ENCODE peak calls at places on chromosome 21, in nine cellular contexts. One of them, this sample, is unnamed.

GRCh38 chr21:39141502-39141901 is 41.7 kb downstream of the PSMG1 start:
- DNase-seq in BE2C: no peak
- DNase-seq in Peyer's patch: no peak
- DNase-seq in thoracic aorta: no peak
- DNase-seq in right lobe of liver: no peak
- DNase-seq in lower lobe of right lung: no peak
- DNase-seq in fibroblast of lung: peak; percentile 59
- DNase-seq in PC-3: no peak
- DNase-seq in left lung: no peak
- DNase-seq in this sample: no peak

GRCh38 chr21:42508371-42508770 is 5.3 kb upstream of the SLC37A1 start:
- DNase-seq in PC-3: peak; percentile 23
- DNase-seq in right lobe of liver: no peak
- DNase-seq in BE2C: no peak
- DNase-seq in Peyer's patch: no peak
- DNase-seq in left lung: no peak
- DNase-seq in fibroblast of lung: no peak
- DNase-seq in thoracic aorta: no peak
- DNase-seq in lower lobe of right lung: no peak
- DNase-seq in this sample: no peak

GRCh38 chr21:32423846-32424535 is 11.5 kb downstream of the EVA1C start:
- DNase-seq in BE2C: no peak
- DNase-seq in fibroblast of lung: peak; percentile 57
- DNase-seq in lower lobe of right lung: no peak
- DNase-seq in PC-3: peak; percentile 56
- DNase-seq in thoracic aorta: no peak
- DNase-seq in left lung: no peak
- DNase-seq in right lobe of liver: no peak
- DNase-seq in Peyer's patch: no peak
- DNase-seq in this sample: no peak

GRCh38 chr21:37155216-37155615 is 82.2 kb downstream of the TTC3 start:
- DNase-seq in fibroblast of lung: peak; percentile 32
- DNase-seq in BE2C: no peak
- DNase-seq in right lobe of liver: no peak
- DNase-seq in PC-3: peak; percentile 79
- DNase-seq in left lung: no peak
- DNase-seq in lower lobe of right lung: no peak
- DNase-seq in thoracic aorta: no peak
- DNase-seq in Peyer's patch: no peak
- DNase-seq in this sample: no peak

GRCh38 chr21:29315155-29315749 is 16.5 kb downstream of the BACH1 start:
- DNase-seq in right lobe of liver: no peak
- DNase-seq in fibroblast of lung: no peak
- DNase-seq in lower lobe of right lung: no peak
- DNase-seq in BE2C: no peak
- DNase-seq in thoracic aorta: no peak
- DNase-seq in left lung: no peak
- DNase-seq in PC-3: no peak
- DNase-seq in Peyer's patch: no peak
- DNase-seq in this sample: no peak

GRCh38 chr21:41360072-41360821 is 1.6 kb upstream of the MX2 start:
- DNase-seq in BE2C: no peak
- DNase-seq in left lung: no peak
- DNase-seq in Peyer's patch: peak; percentile 89
- DNase-seq in fibroblast of lung: peak; percentile 51
- DNase-seq in thoracic aorta: no peak
- DNase-seq in right lobe of liver: no peak
- DNase-seq in PC-3: peak; percentile 66
- DNase-seq in lower lobe of right lung: no peak
- DNase-seq in this sample: no peak

GRCh38 chr21:16879479-16879878 is 633.4 kb upstream of the CXADR start:
- DNase-seq in thoracic aorta: no peak
- DNase-seq in Peyer's patch: no peak
- DNase-seq in left lung: no peak
- DNase-seq in BE2C: no peak
- DNase-seq in PC-3: no peak
- DNase-seq in right lobe of liver: no peak
- DNase-seq in fibroblast of lung: no peak
- DNase-seq in lower lobe of right lung: no peak
- DNase-seq in this sample: no peak

GRCh38 chr21:46605759-46606426 is 1.0 kb upstream of the S100B start:
- DNase-seq in right lobe of liver: no peak
- DNase-seq in PC-3: no peak
- DNase-seq in Peyer's patch: no peak
- DNase-seq in BE2C: no peak
- DNase-seq in thoracic aorta: no peak
- DNase-seq in lower lobe of right lung: peak; percentile 81
- DNase-seq in fibroblast of lung: no peak
- DNase-seq in left lung: peak; percentile 77
- DNase-seq in this sample: peak; percentile 48

GRCh38 chr21:38272215-38272614 is 15.4 kb downstream of the KCNJ15 start:
- DNase-seq in lower lobe of right lung: no peak
- DNase-seq in Peyer's patch: no peak
- DNase-seq in right lobe of liver: no peak
- DNase-seq in thoracic aorta: no peak
- DNase-seq in BE2C: no peak
- DNase-seq in left lung: no peak
- DNase-seq in PC-3: peak; percentile 31
- DNase-seq in fibroblast of lung: no peak
- DNase-seq in this sample: no peak

GRCh38 chr21:24420694-24421093 is 1186.6 kb downstream of the MRPL39 start:
- DNase-seq in BE2C: no peak
- DNase-seq in Peyer's patch: no peak
- DNase-seq in left lung: no peak
- DNase-seq in fibroblast of lung: no peak
- DNase-seq in thoracic aorta: no peak
- DNase-seq in lower lobe of right lung: no peak
- DNase-seq in PC-3: no peak
- DNase-seq in right lobe of liver: no peak
- DNase-seq in this sample: no peak

GRCh38 chr21:22544747-22545146 is 1546.5 kb downstream of the NCAM2 start:
- DNase-seq in BE2C: no peak
- DNase-seq in lower lobe of right lung: no peak
- DNase-seq in fibroblast of lung: no peak
- DNase-seq in PC-3: no peak
- DNase-seq in thoracic aorta: no peak
- DNase-seq in right lobe of liver: no peak
- DNase-seq in Peyer's patch: no peak
- DNase-seq in left lung: no peak
- DNase-seq in this sample: no peak

GRCh38 chr21:39451332-39452206 is at the start of gene SH3BGR:
- DNase-seq in left lung: peak; percentile 63
- DNase-seq in BE2C: peak; percentile 35
- DNase-seq in fibroblast of lung: peak; percentile 17
- DNase-seq in right lobe of liver: no peak
- DNase-seq in thoracic aorta: peak; percentile 53
- DNase-seq in lower lobe of right lung: peak; percentile 69
- DNase-seq in PC-3: peak; percentile 12
- DNase-seq in Peyer's patch: no peak
- DNase-seq in this sample: no peak

GRCh38 chr21:42237161-42237560 is 18.2 kb downstream of the ABCG1 start:
- DNase-seq in left lung: no peak
- DNase-seq in PC-3: no peak
- DNase-seq in Peyer's patch: no peak
- DNase-seq in thoracic aorta: no peak
- DNase-seq in lower lobe of right lung: no peak
- DNase-seq in fibroblast of lung: no peak
- DNase-seq in right lobe of liver: no peak
- DNase-seq in BE2C: no peak
- DNase-seq in this sample: no peak

GRCh38 chr21:44755227-44755626 is 43.9 kb upstream of the TSPEAR start:
- DNase-seq in thoracic aorta: no peak
- DNase-seq in BE2C: no peak
- DNase-seq in Peyer's patch: no peak
- DNase-seq in PC-3: peak; percentile 59
- DNase-seq in fibroblast of lung: no peak
- DNase-seq in left lung: no peak
- DNase-seq in right lobe of liver: no peak
- DNase-seq in lower lobe of right lung: no peak
- DNase-seq in this sample: no peak
- TF ChIP-seq CTCF in thoracic aorta: no peak
- TF ChIP-seq CTCF in BE2C: no peak
- TF ChIP-seq CTCF in Peyer's patch: no peak
- TF ChIP-seq CTCF in PC-3: peak; percentile 67
- TF ChIP-seq CTCF in fibroblast of lung: peak; percentile 23
- TF ChIP-seq CTCF in left lung: no peak
- TF ChIP-seq CTCF in right lobe of liver: no peak
- TF ChIP-seq CTCF in lower lobe of right lung: no peak
- TF ChIP-seq CTCF in this sample: peak; percentile 33

GRCh38 chr21:35016517-35017188 is 32.4 kb downstream of the RUNX1 start:
- DNase-seq in left lung: no peak
- DNase-seq in lower lobe of right lung: no peak
- DNase-seq in BE2C: no peak
- DNase-seq in fibroblast of lung: no peak
- DNase-seq in right lobe of liver: no peak
- DNase-seq in thoracic aorta: no peak
- DNase-seq in Peyer's patch: no peak
- DNase-seq in PC-3: no peak
- DNase-seq in this sample: no peak

GRCh38 chr21:35014302-35015044 is 34.6 kb downstream of the RUNX1 start:
- DNase-seq in PC-3: peak; percentile 54
- DNase-seq in left lung: no peak
- DNase-seq in lower lobe of right lung: no peak
- DNase-seq in right lobe of liver: no peak
- DNase-seq in thoracic aorta: no peak
- DNase-seq in BE2C: no peak
- DNase-seq in Peyer's patch: no peak
- DNase-seq in fibroblast of lung: no peak
- DNase-seq in this sample: no peak

GRCh38 chr21:35015435-35016024 is 33.6 kb downstream of the RUNX1 start:
- DNase-seq in right lobe of liver: no peak
- DNase-seq in lower lobe of right lung: no peak
- DNase-seq in left lung: no peak
- DNase-seq in thoracic aorta: no peak
- DNase-seq in PC-3: no peak
- DNase-seq in BE2C: no peak
- DNase-seq in fibroblast of lung: no peak
- DNase-seq in Peyer's patch: no peak
- DNase-seq in this sample: no peak

GRCh38 chr21:35017256-35017655 is 31.8 kb downstream of the RUNX1 start:
- DNase-seq in thoracic aorta: no peak
- DNase-seq in lower lobe of right lung: no peak
- DNase-seq in left lung: no peak
- DNase-seq in PC-3: no peak
- DNase-seq in right lobe of liver: no peak
- DNase-seq in BE2C: no peak
- DNase-seq in fibroblast of lung: no peak
- DNase-seq in Peyer's patch: no peak
- DNase-seq in this sample: no peak

GRCh38 chr21:35016071-35016470 is 33.0 kb downstream of the RUNX1 start:
- DNase-seq in PC-3: peak; percentile 46
- DNase-seq in right lobe of liver: no peak
- DNase-seq in left lung: no peak
- DNase-seq in lower lobe of right lung: no peak
- DNase-seq in BE2C: no peak
- DNase-seq in fibroblast of lung: no peak
- DNase-seq in Peyer's patch: no peak
- DNase-seq in thoracic aorta: no peak
- DNase-seq in this sample: no peak
- H3K4me3 ChIP-seq in PC-3: no peak overlapping the region
- H3K4me3 ChIP-seq in right lobe of liver: no peak overlapping the region
- H3K4me3 ChIP-seq in left lung: no peak overlapping the region
- H3K4me3 ChIP-seq in lower lobe of right lung: no peak overlapping the region
- H3K4me3 ChIP-seq in BE2C: no peak overlapping the region
- H3K4me3 ChIP-seq in fibroblast of lung: no peak overlapping the region
- H3K4me3 ChIP-seq in Peyer's patch: no peak overlapping the region
- H3K4me3 ChIP-seq in thoracic aorta: no peak overlapping the region
- H3K4me3 ChIP-seq in this sample: no peak overlapping the region

DNA sequence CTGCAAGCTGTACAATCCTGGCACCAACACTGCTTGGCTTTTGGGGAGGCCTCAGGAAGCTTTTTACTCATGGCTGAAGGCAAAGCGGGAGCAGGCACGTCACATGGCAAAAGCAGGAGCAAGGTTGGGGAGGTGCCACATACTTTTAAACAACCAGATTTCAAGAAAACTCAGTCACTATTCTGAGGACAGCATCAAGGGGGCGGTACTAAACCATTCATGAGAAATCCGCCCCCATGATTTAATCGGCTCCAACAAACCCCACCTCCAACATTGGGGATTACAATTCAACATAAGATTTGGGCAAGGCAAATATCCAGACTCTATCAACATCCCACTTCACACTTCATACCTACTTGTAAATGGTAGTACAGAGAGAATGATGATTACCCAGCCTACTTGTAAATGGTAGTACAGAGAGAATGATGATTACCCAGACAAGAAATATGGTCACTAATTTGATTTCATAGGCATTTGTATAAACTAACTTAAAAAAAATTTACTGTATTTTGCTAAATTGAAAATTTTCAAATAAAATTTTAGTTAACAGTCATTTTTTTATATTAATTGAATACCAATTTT is 24.9 kb downstream of the ATP5PF start:
- DNase-seq in thoracic aorta: no peak
- DNase-seq in PC-3: no peak
- DNase-seq in right lobe of liver: no peak
- DNase-seq in left lung: no peak
- DNase-seq in lower lobe of right lung: no peak
- DNase-seq in Peyer's patch: no peak
- DNase-seq in fibroblast of lung: no peak
- DNase-seq in BE2C: no peak
- DNase-seq in this sample: no peak
- H3K27me3 ChIP-seq in thoracic aorta: no peaks in the 10 kb centered on the region
- H3K27me3 ChIP-seq in PC-3: no peaks in the 10 kb centered on the region
- H3K27me3 ChIP-seq in right lobe of liver: no peaks in the 10 kb centered on the region
- H3K27me3 ChIP-seq in left lung: no peaks in the 10 kb centered on the region
- H3K27me3 ChIP-seq in lower lobe of right lung: no peaks in the 10 kb centered on the region
- H3K27me3 ChIP-seq in Peyer's patch: no peaks in the 10 kb centered on the region
- H3K27me3 ChIP-seq in fibroblast of lung: no peaks in the 10 kb centered on the region
- H3K27me3 ChIP-seq in BE2C: no peaks in the 10 kb centered on the region
- H3K27me3 ChIP-seq in this sample: no peaks in the 10 kb centered on the region

GRCh38 chr21:27805696-27806095 is 838.8 kb upstream of the ADAMTS5 start:
- DNase-seq in right lobe of liver: no peak
- DNase-seq in thoracic aorta: no peak
- DNase-seq in PC-3: no peak
- DNase-seq in left lung: no peak
- DNase-seq in lower lobe of right lung: no peak
- DNase-seq in Peyer's patch: no peak
- DNase-seq in fibroblast of lung: no peak
- DNase-seq in BE2C: no peak
- DNase-seq in this sample: no peak

GRCh38 chr21:27803571-27803970 is 836.7 kb upstream of the ADAMTS5 start:
- DNase-seq in lower lobe of right lung: no peak
- DNase-seq in left lung: no peak
- DNase-seq in PC-3: peak; percentile 23
- DNase-seq in right lobe of liver: no peak
- DNase-seq in BE2C: no peak
- DNase-seq in thoracic aorta: no peak
- DNase-seq in fibroblast of lung: no peak
- DNase-seq in Peyer's patch: no peak
- DNase-seq in this sample: no peak

GRCh38 chr21:27804515-27804914 is 837.6 kb upstream of the ADAMTS5 start:
- DNase-seq in lower lobe of right lung: no peak
- DNase-seq in right lobe of liver: no peak
- DNase-seq in PC-3: no peak
- DNase-seq in left lung: no peak
- DNase-seq in fibroblast of lung: peak; percentile 6
- DNase-seq in Peyer's patch: no peak
- DNase-seq in thoracic aorta: no peak
- DNase-seq in BE2C: no peak
- DNase-seq in this sample: no peak

GRCh38 chr21:27799861-27800260 is 833.0 kb upstream of the ADAMTS5 start:
- DNase-seq in Peyer's patch: no peak
- DNase-seq in right lobe of liver: no peak
- DNase-seq in fibroblast of lung: no peak
- DNase-seq in PC-3: no peak
- DNase-seq in lower lobe of right lung: no peak
- DNase-seq in BE2C: no peak
- DNase-seq in left lung: no peak
- DNase-seq in thoracic aorta: no peak
- DNase-seq in this sample: no peak

GRCh38 chr21:27802816-27803475 is 836.1 kb upstream of the ADAMTS5 start:
- DNase-seq in right lobe of liver: no peak
- DNase-seq in PC-3: peak; percentile 70
- DNase-seq in fibroblast of lung: no peak
- DNase-seq in thoracic aorta: no peak
- DNase-seq in BE2C: peak; percentile 60
- DNase-seq in left lung: no peak
- DNase-seq in Peyer's patch: no peak
- DNase-seq in lower lobe of right lung: no peak
- DNase-seq in this sample: no peak
- TF ChIP-seq CTCF in right lobe of liver: peak; percentile 44
- TF ChIP-seq CTCF in PC-3: peak; percentile 85
- TF ChIP-seq CTCF in fibroblast of lung: peak; percentile 63
- TF ChIP-seq CTCF in thoracic aorta: peak; percentile 18
- TF ChIP-seq CTCF in BE2C: peak; percentile 96
- TF ChIP-seq CTCF in left lung: peak; percentile 58
- TF ChIP-seq CTCF in Peyer's patch: no peak
- TF ChIP-seq CTCF in lower lobe of right lung: peak; percentile 66
- TF ChIP-seq CTCF in this sample: peak; percentile 58

This sample was measured in GM06990.